ENCODE peak calls at places on chromosomes 16 and 17, in nine cellular contexts. H, B, C, N, K, X, L, Q and Y are unnamed samples.

GRCh38 chr17:73226556-73227172 is 33.8 kb downstream of the COG1 start:
- DNase-seq in H (no peak), B (no peak), C (no peak), N (no peak), K (no peak), X (no peak), L (no peak), Q (no peak), Y (no peak)

GRCh38 chr16:57479043-57479421 is 7.3 kb downstream of the DOK4 start:
- DNase-seq in H (no peak), B (peak; percentile 65), C (no peak), N (no peak), K (no peak), X (no peak), L (no peak), Q (no peak), Y (no peak)

GRCh38 chr16:57592591-57593003 is 35.8 kb upstream of the ADGRG1 start:
- DNase-seq in H (no peak), B (no peak), C (no peak), N (no peak), K (no peak), X (no peak), L (no peak), Q (no peak), Y (no peak)

GRCh38 chr17:58741121-58741625 is 14.5 kb upstream of the PPM1E start:
- DNase-seq in H (no peak), B (no peak), C (no peak), N (no peak), K (no peak), X (no peak), L (no peak), Q (no peak), Y (no peak)

GRCh38 chr17:49576121-49576905 is 642 bp downstream of the NXPH3 start:
- DNase-seq in H (no peak), B (no peak), C (no peak), N (no peak), K (peak; percentile 69), X (no peak), L (no peak), Q (peak; percentile 28), Y (peak; percentile 76)

GRCh38 chr16:66953462-66954096 is 7.5 kb upstream of the CES3 start:
- DNase-seq in H (no peak), B (no peak), C (no peak), N (no peak), K (no peak), X (no peak), L (no peak), Q (no peak), Y (no peak)

GRCh38 chr16:68910051-68910450 is 66.7 kb downstream of the TANGO6 start:
- DNase-seq in H (peak; percentile 72), B (no peak), C (no peak), N (no peak), K (no peak), X (no peak), L (no peak), Q (no peak), Y (no peak)

GRCh38 chr17:5789443-5789842 is 205.1 kb upstream of the NLRP1 start:
- DNase-seq in H (no peak), B (no peak), C (no peak), N (no peak), K (no peak), X (no peak), L (no peak), Q (no peak), Y (no peak)

GRCh38 chr17:77327181-77327565 is 186.4 kb downstream of the SEC14L1 start:
- DNase-seq in H (no peak), B (peak; percentile 65), C (no peak), N (no peak), K (no peak), X (no peak), L (peak; percentile 12), Q (no peak), Y (no peak)

GRCh38 chr16:10039220-10040096 is 142.8 kb downstream of the GRIN2A start:
- DNase-seq in H (no peak), B (no peak), C (no peak), N (peak; percentile 42), K (peak; percentile 50), X (no peak), L (no peak), Q (peak; percentile 43), Y (no peak)

GRCh38 chr16:30030841-30031413 is at the start of gene TLCD3B:
- DNase-seq in H (no peak), B (no peak), C (no peak), N (no peak), K (no peak), X (no peak), L (no peak), Q (no peak), Y (no peak)

GRCh38 chr17:78442648-78443128 is 64.2 kb downstream of the PGS1 start:
- DNase-seq in H (no peak), B (peak; percentile 87), C (peak; percentile 94), N (no peak), K (no peak), X (peak; percentile 75), L (peak; percentile 44), Q (no peak), Y (no peak)

GRCh38 chr17:55296699-55297098 is 31.9 kb downstream of the HLF start:
- DNase-seq in H (no peak), B (no peak), C (no peak), N (no peak), K (no peak), X (no peak), L (no peak), Q (no peak), Y (no peak)

GRCh38 chr16:89920723-89921122 is 2.1 kb downstream of the MC1R start:
- DNase-seq in H (no peak), B (no peak), C (no peak), N (no peak), K (no peak), X (no peak), L (no peak), Q (no peak), Y (no peak)

GRCh38 chr16:67843343-67843765 is 1.2 kb downstream of the THAP11 start:
- DNase-seq in H (no peak), B (no peak), C (no peak), N (no peak), K (no peak), X (no peak), L (no peak), Q (no peak), Y (no peak)

GRCh38 chr17:5325851-5326250 is 43.8 kb downstream of the RABEP1 start:
- DNase-seq in H (no peak), B (no peak), C (no peak), N (no peak), K (no peak), X (no peak), L (no peak), Q (no peak), Y (no peak)

GRCh38 chr17:4555863-4556646 is 871 bp upstream of the MYBBP1A start:
- DNase-seq in H (no peak), B (no peak), C (no peak), N (no peak), K (no peak), X (no peak), L (no peak), Q (no peak), Y (no peak)

GRCh38 chr17:2724783-2725164 is 13.2 kb upstream of the CLUH start:
- DNase-seq in H (no peak), B (no peak), C (no peak), N (peak; percentile 69), K (no peak), X (no peak), L (no peak), Q (peak; percentile 67), Y (no peak)

GRCh38 chr16:75238853-75239371 is 12.5 kb downstream of the BCAR1 start:
- DNase-seq in H (no peak), B (no peak), C (no peak), N (peak; percentile 62), K (no peak), X (no peak), L (no peak), Q (no peak), Y (no peak)
- TF ChIP-seq POLR2A in H (no peak), B (no peak), C (no peak), N (no peak), K (no peak), X (no peak), L (no peak), Q (no peak), Y (no peak)

GRCh38 chr16:19913306-19913717 is 28.7 kb upstream of the GPRC5B start:
- DNase-seq in H (no peak), B (no peak), C (no peak), N (no peak), K (no peak), X (no peak), L (no peak), Q (no peak), Y (no peak)

GRCh38 chr16:19923396-19923795 is 38.7 kb upstream of the GPRC5B start:
- DNase-seq in H (no peak), B (no peak), C (no peak), N (no peak), K (no peak), X (no peak), L (no peak), Q (no peak), Y (no peak)

GRCh38 chr16:19914877-19915276 is 30.2 kb upstream of the GPRC5B start:
- DNase-seq in H (no peak), B (no peak), C (no peak), N (no peak), K (no peak), X (no peak), L (no peak), Q (no peak), Y (no peak)

GRCh38 chr16:19916064-19916463 is 31.4 kb upstream of the GPRC5B start:
- DNase-seq in H (no peak), B (no peak), C (no peak), N (no peak), K (no peak), X (no peak), L (no peak), Q (no peak), Y (no peak)

GRCh38 chr16:19919142-19919541 is 34.5 kb upstream of the GPRC5B start:
- DNase-seq in H (no peak), B (no peak), C (no peak), N (no peak), K (no peak), X (no peak), L (no peak), Q (no peak), Y (no peak)
- TF ChIP-seq POLR2A in H (no peak), B (no peak), C (no peak), N (no peak), K (no peak), X (no peak), L (no peak), Q (no peak), Y (no peak)

GRCh38 chr16:20084624-20085226 is 11.0 kb upstream of the GPR139 start:
- DNase-seq in H (no peak), B (no peak), C (no peak), N (no peak), K (no peak), X (no peak), L (no peak), Q (no peak), Y (no peak)
- TF ChIP-seq POLR2A in H (no peak), B (no peak), C (no peak), N (no peak), K (no peak), X (no peak), L (no peak), Q (no peak), Y (no peak)

GRCh38 chr17:64148017-64148631 is 18.2 kb upstream of the ERN1 start:
- DNase-seq in H (peak; percentile 14), B (peak; percentile 49), C (no peak), N (no peak), K (no peak), X (no peak), L (no peak), Q (no peak), Y (no peak)
- TF ChIP-seq POLR2A in H (no peak), B (no peak), C (no peak), N (no peak), K (no peak), X (no peak), L (no peak), Q (no peak), Y (peak; percentile 28)